ENCODE peak calls at places on chromosomes 7 and 10, in ten cellular contexts. H is naive B cell, U is NCI-H2029, Q is RCC 7860, S is H7, E is ACHN, M is AG04450, B is HEK293T, N is NCI-H460, G is ELR. Y is an unnamed sample.

GRCh38 chr10:116699049-116699782 is 43.1 kb downstream of the HSPA12A start:
- DNase-seq in N (no peak), E (no peak), M (no peak), S (no peak), U (no peak), B (no peak), Q (no peak), G (no peak), H (no peak), Y (no peak)

GRCh38 chr7:14974688-14975087 is 72.1 kb upstream of the DGKB start:
- DNase-seq in N (no peak), U (no peak), S (no peak), B (no peak), E (no peak), H (no peak), G (no peak), Q (no peak), M (no peak), Y (no peak)

GRCh38 chr7:39952378-39952777 is 2.3 kb downstream of the CDK13 start:
- DNase-seq in E (peak), Q (peak), B (no peak), N (peak), S (no peak), G (peak), U (no peak), H (no peak), M (no peak), Y (no peak)

GRCh38 chr10:44978570-44979280 is at the start of gene DEPP1:
- DNase-seq in N (peak), M (peak), H (no peak), S (peak), Q (peak), E (peak), B (peak), U (peak), G (peak), Y (peak)

GRCh38 chr10:22805304-22805703 is 90.9 kb upstream of the PIP4K2A start:
- DNase-seq in N (no peak), G (peak), B (no peak), E (peak), M (no peak), U (peak), H (no peak), S (no peak), Q (no peak), Y (peak)

GRCh38 chr10:76874151-76874550 is 763.5 kb downstream of the KCNMA1 start:
- DNase-seq in Q (no peak), G (peak), N (no peak), M (no peak), S (no peak), H (no peak), E (no peak), B (no peak), U (no peak), Y (no peak)

GRCh38 chr7:22173884-22174573 is 182.9 kb downstream of the RAPGEF5 start:
- DNase-seq in Q (no peak), N (no peak), H (peak), M (no peak), B (no peak), E (no peak), S (no peak), G (peak), U (no peak), Y (no peak)

GRCh38 chr10:114367041-114367675 is 37.1 kb downstream of the AFAP1L2 start:
- DNase-seq in S (no peak), Q (peak), G (no peak), E (peak), U (no peak), H (no peak), M (no peak), N (no peak), B (no peak), Y (no peak)

GRCh38 chr10:72007246-72007892 is 43.2 kb downstream of the CHST3 start:
- DNase-seq in M (no peak), Q (no peak), N (no peak), E (no peak), G (no peak), S (peak), H (no peak), B (no peak), U (no peak), Y (no peak)

GRCh38 chr7:42197391-42197790 is 39.6 kb downstream of the GLI3 start:
- DNase-seq in B (no peak), N (no peak), G (peak), U (no peak), H (no peak), Q (no peak), E (no peak), S (no peak), M (no peak), Y (no peak)

GRCh38 chr10:129888784-129889616 is 75.1 kb downstream of the EBF3 start:
- DNase-seq in B (peak), H (no peak), M (no peak), E (peak), S (peak), N (peak), Q (peak), G (peak), U (no peak), Y (no peak)

GRCh38 chr7:745431-745980 is 18.4 kb upstream of the PRKAR1B start:
- DNase-seq in U (no peak), H (no peak), M (no peak), E (no peak), B (no peak), Q (no peak), G (no peak), S (peak), N (no peak), Y (no peak)

GRCh38 chr7:107658467-107658866 is 2.2 kb upstream of the SLC26A4 start:
- DNase-seq in M (no peak), B (no peak), N (no peak), H (no peak), E (no peak), G (no peak), S (no peak), U (no peak), Q (no peak), Y (no peak)

GRCh38 chr7:69395072-69395714 is 203.1 kb upstream of the AUTS2 start:
- DNase-seq in Q (peak), U (no peak), N (no peak), H (no peak), M (no peak), S (no peak), G (peak), B (no peak), E (peak), Y (no peak)

GRCh38 chr7:153193144-153193595 is 433.6 kb downstream of the ACTR3B start:
- DNase-seq in S (peak), E (no peak), U (peak), B (peak), M (no peak), Q (no peak), G (peak), H (no peak), N (no peak), Y (no peak)

GRCh38 chr7:20508109-20508508 is 107.4 kb upstream of the ABCB5 start:
- DNase-seq in B (peak), M (no peak), Q (no peak), S (peak), G (no peak), U (no peak), E (no peak), N (no peak), H (no peak), Y (no peak)

GRCh38 chr7:105656922-105657521 is 75.7 kb upstream of the EFCAB10 start:
- DNase-seq in G (peak), Q (no peak), B (peak), N (peak), M (no peak), U (peak), E (peak), H (peak), S (peak), Y (no peak)

GRCh38 chr7:47153571-47153970 is 428.3 kb downstream of the TNS3 start:
- DNase-seq in B (no peak), E (no peak), N (no peak), S (peak), Q (no peak), M (no peak), U (peak), G (no peak), H (no peak), Y (no peak)

GRCh38 chr7:5597772-5598171 is 174.1 kb upstream of the TNRC18 start:
- DNase-seq in N (no peak), B (no peak), Q (no peak), H (no peak), U (no peak), E (no peak), G (no peak), M (no peak), S (peak), Y (no peak)

GRCh38 chr10:72659694-72660093 is 32.2 kb upstream of the MCU start:
- DNase-seq in S (no peak), G (peak), Q (peak), H (no peak), B (no peak), U (no peak), N (no peak), E (peak), M (no peak), Y (no peak)

GRCh38 chr7:104883718-104884452 is 130.1 kb upstream of the KMT2E start:
- DNase-seq in N (peak), M (peak), S (peak), G (peak), E (peak), U (peak), B (peak), H (peak), Q (peak), Y (peak)

GRCh38 chr10:84204122-84204521 is 9.8 kb downstream of the CDHR1 start:
- DNase-seq in G (peak), Q (peak), B (peak), N (no peak), E (peak), S (peak), H (no peak), U (no peak), M (no peak), Y (no peak)

GRCh38 chr10:131934769-131935168 is 34.0 kb downstream of the PPP2R2D start:
- DNase-seq in Q (no peak), E (no peak), U (no peak), M (no peak), B (no peak), H (no peak), S (no peak), N (no peak), G (no peak), Y (no peak)

GRCh38 chr10:10796774-10797415 is 220.8 kb upstream of the CELF2 start:
- DNase-seq in S (peak), G (peak), Q (no peak), N (no peak), M (no peak), U (no peak), E (no peak), H (no peak), B (no peak), Y (no peak)